ENCODE peak calls at places on chromosomes 7 and 10, in eight cellular contexts. C is Panc1; I is heart left ventricle; P is lower leg skin; V is body of pancreas; M is effector memory CD8-positive, alpha-beta T cell; E is HFFc6; L is T-helper 2 cell. N is an unnamed sample.

GRCh38 chr7:137965942-137966624 is 35.8 kb downstream of the CREB3L2 start:
- DNase-seq in E (no peak), L (no peak), P (no peak), C (no peak), I (no peak), V (no peak), M (no peak), N (no peak)

GRCh38 chr10:49170632-49171325 is 17.4 kb downstream of the TMEM273 start:
- DNase-seq in V (no peak), P (no peak), E (no peak), C (no peak), L (no peak), I (no peak), M (no peak), N (no peak)

GRCh38 chr10:24711465-24711864 is 12.2 kb downstream of the ARHGAP21 start:
- DNase-seq in V (no peak), C (no peak), M (no peak), I (no peak), P (no peak), E (no peak), L (no peak), N (no peak)

GRCh38 chr7:85185355-85186082 is 1.3 kb downstream of the SEMA3D start:
- DNase-seq in M (no peak), E (peak), L (no peak), P (peak), I (peak), C (no peak), V (peak), N (no peak)

GRCh38 chr10:131743190-131744151 is 157.3 kb upstream of the PPP2R2D start:
- DNase-seq in V (no peak), I (no peak), E (no peak), P (no peak), M (no peak), L (no peak), C (no peak), N (no peak)

GRCh38 chr10:74300651-74301050 is 149.6 kb downstream of the ADK start:
- DNase-seq in C (no peak), P (no peak), M (no peak), V (no peak), I (no peak), E (no peak), L (no peak), N (no peak)

GRCh38 chr7:98211221-98211675 is at the start of gene BHLHA15:
- DNase-seq in I (no peak), E (no peak), M (no peak), V (peak), L (no peak), P (peak), C (no peak), N (no peak)

GRCh38 chr10:109647627-109648026 is 275.7 kb downstream of the XPNPEP1 start:
- DNase-seq in L (no peak), E (no peak), C (no peak), I (no peak), V (no peak), M (no peak), P (no peak), N (no peak)

GRCh38 chr10:44195120-44196007 is 189.5 kb downstream of the CXCL12 start:
- DNase-seq in E (peak), L (no peak), P (no peak), C (no peak), I (peak), V (peak), M (no peak), N (peak)

GRCh38 chr7:130144632-130145171 is 60.5 kb downstream of the TMEM209 start:
- DNase-seq in E (peak), L (no peak), V (no peak), C (no peak), P (peak), I (no peak), M (no peak), N (no peak)

GRCh38 chr10:30058570-30059132 is 735 bp downstream of the JCAD start:
- DNase-seq in C (no peak), V (no peak), I (no peak), P (no peak), L (no peak), E (no peak), M (no peak), N (no peak)

GRCh38 chr10:15433850-15434537 is 62.9 kb upstream of the FAM171A1 start:
- DNase-seq in V (no peak), I (no peak), L (no peak), P (no peak), E (peak), M (peak), C (no peak), N (peak)

GRCh38 chr7:41869596-41869995 is 166.7 kb upstream of the INHBA start:
- DNase-seq in E (no peak), M (no peak), V (no peak), C (no peak), I (no peak), P (no peak), L (no peak), N (no peak)

GRCh38 chr7:73520673-73521635 is 1.1 kb downstream of the BAZ1B start:
- DNase-seq in P (no peak), V (no peak), E (peak), C (no peak), L (no peak), I (no peak), M (no peak), N (no peak)

GRCh38 chr10:102509387-102509786 is 5.6 kb downstream of the SUFU start:
- DNase-seq in M (no peak), I (no peak), L (no peak), E (peak), V (no peak), C (no peak), P (no peak), N (peak)

GRCh38 chr7:105589221-105590077 is 8.2 kb upstream of the EFCAB10 start:
- DNase-seq in E (peak), C (peak), V (peak), L (no peak), M (peak), I (peak), P (peak), N (peak)

GRCh38 chr7:30169585-30169978 is 34.8 kb downstream of the MTURN start:
- DNase-seq in M (no peak), I (no peak), V (no peak), P (no peak), L (no peak), C (no peak), E (peak), N (no peak)

GRCh38 chr10:35415505-35415904 is 79.2 kb downstream of the CCNY start:
- DNase-seq in E (no peak), C (no peak), P (no peak), M (no peak), V (no peak), L (no peak), I (no peak), N (no peak)

GRCh38 chr7:132398253-132398913 is 177.9 kb downstream of the PLXNA4 start:
- DNase-seq in P (no peak), I (no peak), C (no peak), E (no peak), L (no peak), V (no peak), M (no peak), N (no peak)

GRCh38 chr10:6255548-6256061 is 52.9 kb downstream of the PFKFB3 start:
- DNase-seq in P (no peak), I (no peak), M (no peak), C (no peak), E (no peak), L (no peak), V (peak), N (peak)

N was measured in LNCaP clone FGC.